ENCODE peak calls at places on chromosomes 13 and 19, in six cellular contexts. One of them, this sample, is unnamed.

GRCh38 chr19:20365146-20365545 is 198.1 kb downstream of the ZNF486 start:
- DNase-seq in activated naive CD8-positive, alpha-beta T cell treated with anti-CD3 and anti-CD28 coated beads, Interleukin-2, amount 10 ng/mL, durations not matched to agents 7 days and 5 days: no peak
- DNase-seq in MCF 10A: no peak
- DNase-seq in GF-D8: no peak
- DNase-seq in activated CD8-positive, alpha-beta T cell treated with anti-CD3 and anti-CD28 coated beads, Interleukin-2, amount 10 ng/mL, durations not matched to agents 7 days and 5 days: no peak
- DNase-seq in stimulated activated CD4-positive, alpha-beta T cell treated with anti-CD3 and anti-CD28 coated beads, Interleukin-12 subunit alpha, Interleukin-12 subunit beta, amount 100 ng/mL, for 24 hours: no peak
- DNase-seq in this sample: no peak

GRCh38 chr13:114166381-114167131 is 12.5 kb upstream of the CFAP97D2 start:
- DNase-seq in activated naive CD8-positive, alpha-beta T cell treated with anti-CD3 and anti-CD28 coated beads, Interleukin-2, amount 10 ng/mL, durations not matched to agents 7 days and 5 days: no peak
- DNase-seq in stimulated activated CD4-positive, alpha-beta T cell treated with anti-CD3 and anti-CD28 coated beads, Interleukin-12 subunit alpha, Interleukin-12 subunit beta, amount 100 ng/mL, for 24 hours: no peak
- DNase-seq in activated CD8-positive, alpha-beta T cell treated with anti-CD3 and anti-CD28 coated beads, Interleukin-2, amount 10 ng/mL, durations not matched to agents 7 days and 5 days: no peak
- DNase-seq in GF-D8: no peak
- DNase-seq in MCF 10A: no peak
- DNase-seq in this sample: no peak

GRCh38 chr19:47839913-47840312 is 18.2 kb downstream of the CRX start:
- DNase-seq in MCF 10A: no peak
- DNase-seq in stimulated activated CD4-positive, alpha-beta T cell treated with anti-CD3 and anti-CD28 coated beads, Interleukin-12 subunit alpha, Interleukin-12 subunit beta, amount 100 ng/mL, for 24 hours: no peak
- DNase-seq in activated naive CD8-positive, alpha-beta T cell treated with anti-CD3 and anti-CD28 coated beads, Interleukin-2, amount 10 ng/mL, durations not matched to agents 7 days and 5 days: no peak
- DNase-seq in activated CD8-positive, alpha-beta T cell treated with anti-CD3 and anti-CD28 coated beads, Interleukin-2, amount 10 ng/mL, durations not matched to agents 7 days and 5 days: no peak
- DNase-seq in GF-D8: no peak
- DNase-seq in this sample: no peak

GRCh38 chr19:43300876-43301765 is 31.8 kb upstream of the PSG9 start:
- DNase-seq in activated naive CD8-positive, alpha-beta T cell treated with anti-CD3 and anti-CD28 coated beads, Interleukin-2, amount 10 ng/mL, durations not matched to agents 7 days and 5 days: no peak
- DNase-seq in activated CD8-positive, alpha-beta T cell treated with anti-CD3 and anti-CD28 coated beads, Interleukin-2, amount 10 ng/mL, durations not matched to agents 7 days and 5 days: no peak
- DNase-seq in stimulated activated CD4-positive, alpha-beta T cell treated with anti-CD3 and anti-CD28 coated beads, Interleukin-12 subunit alpha, Interleukin-12 subunit beta, amount 100 ng/mL, for 24 hours: no peak
- DNase-seq in GF-D8: no peak
- DNase-seq in MCF 10A: no peak
- DNase-seq in this sample: no peak

GRCh38 chr13:48006396-48006795 is 5.3 kb upstream of the SUCLA2 start:
- DNase-seq in activated naive CD8-positive, alpha-beta T cell treated with anti-CD3 and anti-CD28 coated beads, Interleukin-2, amount 10 ng/mL, durations not matched to agents 7 days and 5 days: no peak
- DNase-seq in stimulated activated CD4-positive, alpha-beta T cell treated with anti-CD3 and anti-CD28 coated beads, Interleukin-12 subunit alpha, Interleukin-12 subunit beta, amount 100 ng/mL, for 24 hours: no peak
- DNase-seq in activated CD8-positive, alpha-beta T cell treated with anti-CD3 and anti-CD28 coated beads, Interleukin-2, amount 10 ng/mL, durations not matched to agents 7 days and 5 days: no peak
- DNase-seq in MCF 10A: peak
- DNase-seq in GF-D8: no peak
- DNase-seq in this sample: no peak

GRCh38 chr19:6440905-6441304 is 7.3 kb upstream of the SLC25A41 start:
- DNase-seq in MCF 10A: no peak
- DNase-seq in stimulated activated CD4-positive, alpha-beta T cell treated with anti-CD3 and anti-CD28 coated beads, Interleukin-12 subunit alpha, Interleukin-12 subunit beta, amount 100 ng/mL, for 24 hours: no peak
- DNase-seq in activated naive CD8-positive, alpha-beta T cell treated with anti-CD3 and anti-CD28 coated beads, Interleukin-2, amount 10 ng/mL, durations not matched to agents 7 days and 5 days: no peak
- DNase-seq in GF-D8: no peak
- DNase-seq in activated CD8-positive, alpha-beta T cell treated with anti-CD3 and anti-CD28 coated beads, Interleukin-2, amount 10 ng/mL, durations not matched to agents 7 days and 5 days: no peak
- DNase-seq in this sample: no peak

GRCh38 chr19:4197625-4198466 is 15.4 kb downstream of the ANKRD24 start:
- DNase-seq in activated naive CD8-positive, alpha-beta T cell treated with anti-CD3 and anti-CD28 coated beads, Interleukin-2, amount 10 ng/mL, durations not matched to agents 7 days and 5 days: no peak
- DNase-seq in MCF 10A: no peak
- DNase-seq in stimulated activated CD4-positive, alpha-beta T cell treated with anti-CD3 and anti-CD28 coated beads, Interleukin-12 subunit alpha, Interleukin-12 subunit beta, amount 100 ng/mL, for 24 hours: no peak
- DNase-seq in activated CD8-positive, alpha-beta T cell treated with anti-CD3 and anti-CD28 coated beads, Interleukin-2, amount 10 ng/mL, durations not matched to agents 7 days and 5 days: no peak
- DNase-seq in GF-D8: no peak
- DNase-seq in this sample: no peak

GRCh38 chr13:57629821-57630235 is 1.7 kb upstream of the PCDH17 start:
- DNase-seq in activated CD8-positive, alpha-beta T cell treated with anti-CD3 and anti-CD28 coated beads, Interleukin-2, amount 10 ng/mL, durations not matched to agents 7 days and 5 days: no peak
- DNase-seq in GF-D8: no peak
- DNase-seq in MCF 10A: no peak
- DNase-seq in activated naive CD8-positive, alpha-beta T cell treated with anti-CD3 and anti-CD28 coated beads, Interleukin-2, amount 10 ng/mL, durations not matched to agents 7 days and 5 days: peak
- DNase-seq in stimulated activated CD4-positive, alpha-beta T cell treated with anti-CD3 and anti-CD28 coated beads, Interleukin-12 subunit alpha, Interleukin-12 subunit beta, amount 100 ng/mL, for 24 hours: no peak
- DNase-seq in this sample: no peak

GRCh38 chr13:113009743-113010509 is 40.9 kb downstream of the MCF2L start:
- DNase-seq in activated CD8-positive, alpha-beta T cell treated with anti-CD3 and anti-CD28 coated beads, Interleukin-2, amount 10 ng/mL, durations not matched to agents 7 days and 5 days: no peak
- DNase-seq in MCF 10A: peak
- DNase-seq in GF-D8: no peak
- DNase-seq in activated naive CD8-positive, alpha-beta T cell treated with anti-CD3 and anti-CD28 coated beads, Interleukin-2, amount 10 ng/mL, durations not matched to agents 7 days and 5 days: no peak
- DNase-seq in stimulated activated CD4-positive, alpha-beta T cell treated with anti-CD3 and anti-CD28 coated beads, Interleukin-12 subunit alpha, Interleukin-12 subunit beta, amount 100 ng/mL, for 24 hours: no peak
- DNase-seq in this sample: no peak